ENCODE peak calls at places on chromosome 7, in nine cellular contexts. L is OCI-LY7; X is psoas muscle; E is WERI-Rb-1; S is CD8-positive, alpha-beta memory T cell; Y is cardiac muscle cell; M is naive thymus-derived CD4-positive, alpha-beta T cell; V is substantia nigra; T is aorta. K is an unnamed sample.

GRCh38 chr7:2729043-2729892 is 41.3 kb downstream of the AMZ1 start:
- DNase-seq in L (no peak), X (no peak), E (peak), S (no peak), Y (no peak), M (no peak), V (no peak), T (peak), K (no peak)

GRCh38 chr7:2497500-2498336 is 21.5 kb upstream of the GRIFIN start:
- DNase-seq in L (no peak), X (no peak), E (no peak), S (no peak), Y (no peak), M (no peak), V (no peak), T (no peak), K (no peak)

GRCh38 chr7:30093351-30094019 is 41.3 kb upstream of the MTURN start:
- DNase-seq in L (no peak), X (peak), E (no peak), S (no peak), Y (peak), M (no peak), V (no peak), T (no peak), K (no peak)

GRCh38 chr7:43625977-43626376 is 43.1 kb downstream of the STK17A start:
- DNase-seq in L (peak), X (no peak), E (no peak), S (no peak), Y (no peak), M (no peak), V (no peak), T (no peak), K (no peak)

GRCh38 chr7:129517931-129518330 is 15.6 kb downstream of the SMKR1 start:
- DNase-seq in L (no peak), X (no peak), E (no peak), S (no peak), Y (no peak), M (no peak), V (no peak), T (no peak), K (no peak)

GRCh38 chr7:36736090-36736826 is 12.0 kb upstream of the AOAH start:
- DNase-seq in L (no peak), X (no peak), E (no peak), S (no peak), Y (no peak), M (no peak), V (no peak), T (no peak), K (no peak)

GRCh38 chr7:1993776-1994740 is 238.7 kb downstream of the MAD1L1 start:
- DNase-seq in L (no peak), X (no peak), E (no peak), S (no peak), Y (no peak), M (no peak), V (no peak), T (no peak), K (no peak)

GRCh38 chr7:35969055-35969454 is 168.2 kb downstream of the SEPTIN7 start:
- DNase-seq in L (no peak), X (no peak), E (no peak), S (no peak), Y (no peak), M (no peak), V (no peak), T (no peak), K (no peak)

GRCh38 chr7:5231811-5232484 is 41.9 kb downstream of the WIPI2 start:
- DNase-seq in L (peak), X (no peak), E (no peak), S (no peak), Y (no peak), M (peak), V (no peak), T (no peak), K (no peak)

GRCh38 chr7:93720106-93720505 is 145.6 kb upstream of the CALCR start:
- DNase-seq in L (no peak), X (no peak), E (no peak), S (no peak), Y (no peak), M (no peak), V (no peak), T (no peak), K (no peak)

GRCh38 chr7:43872401-43873165 is 3.3 kb upstream of the MRPS24 start:
- DNase-seq in L (no peak), X (peak), E (no peak), S (no peak), Y (peak), M (no peak), V (no peak), T (peak), K (no peak)

GRCh38 chr7:135645296-135645904 is 16.9 kb upstream of the STMP1 start:
- DNase-seq in L (peak), X (no peak), E (no peak), S (peak), Y (peak), M (peak), V (no peak), T (no peak), K (no peak)

GRCh38 chr7:47937065-47937687 is 11.1 kb downstream of the PKD1L1 start:
- DNase-seq in L (peak), X (no peak), E (no peak), S (no peak), Y (no peak), M (no peak), V (no peak), T (peak), K (peak)

DNA sequence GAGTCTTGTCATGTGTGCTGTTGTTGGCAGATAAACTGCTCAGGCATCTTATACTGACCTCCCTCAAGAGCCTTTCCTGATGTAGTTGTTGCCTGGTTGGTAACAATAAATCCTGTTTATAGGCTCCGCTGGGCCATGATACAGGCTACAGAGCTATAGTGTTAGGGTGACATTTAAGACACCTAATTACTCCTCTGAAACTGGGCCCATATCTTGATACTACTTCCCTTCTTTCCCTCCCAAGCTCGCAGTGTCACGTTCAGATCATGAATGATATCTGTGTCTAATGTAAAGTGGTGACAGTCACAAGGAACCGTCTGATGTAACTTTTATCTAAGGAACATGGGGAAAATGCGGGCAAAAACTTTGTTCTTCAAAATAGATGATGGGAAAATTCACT is 35.4 kb downstream of the CROT start:
- DNase-seq in L (no peak), X (no peak), E (no peak), S (no peak), Y (no peak), M (no peak), V (no peak), T (no peak), K (no peak)
- H3K27ac ChIP-seq in L (no peak), X (no peak), E (no peak), S (no peak), Y (no peak), M (no peak), V (no peak), T (no peak), K (no peak)

DNA sequence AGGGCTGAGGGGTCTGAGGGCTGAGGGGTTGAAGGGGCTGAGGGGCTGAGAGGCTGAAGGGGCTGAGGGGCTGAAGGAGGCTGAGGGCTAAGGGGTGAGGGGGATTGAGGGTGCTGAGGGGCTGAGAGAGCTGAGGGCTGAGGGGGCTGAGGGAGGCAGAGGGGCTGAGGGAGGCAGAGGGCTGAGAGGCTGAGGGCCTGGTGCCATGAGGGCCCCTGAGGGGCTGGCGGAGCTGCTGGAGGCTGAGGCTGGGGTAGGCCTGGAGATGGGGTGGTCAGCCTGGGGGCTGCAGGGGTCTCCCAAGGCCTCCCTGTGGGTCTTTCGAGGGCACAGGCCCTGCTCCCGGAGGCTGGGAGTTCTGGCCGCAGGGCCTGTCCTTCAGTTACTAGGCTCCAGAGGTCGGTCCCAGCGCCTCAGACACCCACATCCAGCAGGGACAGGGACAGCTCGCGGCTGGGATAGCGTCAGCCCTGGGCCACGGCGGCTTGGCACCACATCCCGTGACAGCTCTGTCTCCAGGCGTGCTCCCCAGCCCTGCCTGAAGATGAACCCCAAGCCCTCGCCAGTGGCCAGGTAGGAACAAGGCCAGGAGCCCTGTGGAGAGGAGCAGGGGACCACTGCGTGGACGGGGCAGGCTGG is 16.9 kb downstream of the MYO1G start:
- DNase-seq in L (no peak), X (no peak), E (no peak), S (no peak), Y (no peak), M (no peak), V (no peak), T (peak), K (no peak)
- H3K27ac ChIP-seq in L (no peak), X (no peak), E (no peak), S (no peak), Y (no peak), M (no peak), V (no peak), T (no peak), K (no peak)

DNA sequence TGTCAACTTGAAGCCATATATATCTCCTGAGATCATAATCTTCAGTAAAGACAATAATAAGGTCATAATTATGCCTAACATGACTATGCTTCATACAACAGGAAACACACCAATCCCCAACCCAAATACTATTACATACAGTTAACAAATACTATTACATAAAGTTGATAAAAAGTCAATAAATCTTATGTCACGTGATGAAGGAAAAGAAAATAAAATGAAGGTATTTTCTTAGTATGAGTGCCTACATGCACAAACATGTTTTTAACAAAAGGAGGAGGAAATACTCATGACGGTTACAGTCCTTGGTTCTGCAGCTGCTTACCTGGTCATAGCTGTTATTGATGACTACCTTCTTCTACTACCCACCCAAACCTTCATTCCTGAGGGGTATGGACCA is 810.7 kb downstream of the PHTF2 start:
- DNase-seq in L (no peak), X (no peak), E (no peak), S (no peak), Y (no peak), M (no peak), V (no peak), T (no peak), K (no peak)
- H3K27ac ChIP-seq in L (no peak), X (no peak), E (no peak), S (no peak), Y (no peak), M (no peak), V (no peak), T (no peak), K (no peak)

DNA sequence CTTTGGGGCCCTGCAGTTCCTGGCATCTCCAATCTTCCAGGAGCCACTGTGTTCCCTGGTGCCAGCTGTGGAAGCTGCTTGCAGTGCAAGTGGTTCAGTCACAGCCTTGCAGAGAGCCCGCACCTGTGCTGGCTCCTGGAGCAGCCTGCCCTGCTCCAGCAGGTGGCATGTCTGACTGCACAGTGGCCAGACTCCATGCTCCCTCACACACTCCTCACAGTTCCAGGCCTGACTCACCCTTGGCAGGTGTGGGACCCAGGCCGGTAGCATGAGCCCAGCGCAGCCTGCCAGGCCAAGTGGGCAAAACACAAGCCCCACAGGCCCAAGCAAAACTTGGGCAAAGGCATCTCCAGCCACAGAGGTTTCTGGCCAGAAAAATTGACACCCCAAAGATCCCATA is 33.6 kb upstream of the RELN start:
- DNase-seq in L (no peak), X (no peak), E (no peak), S (no peak), Y (no peak), M (no peak), V (no peak), T (no peak), K (no peak)
- H3K27ac ChIP-seq in L (no peak), X (no peak), E (no peak), S (no peak), Y (no peak), M (no peak), V (no peak), T (no peak), K (no peak)

K was measured in CD4-positive, CD25-positive, alpha-beta regulatory T cell.